ENCODE peak calls at places on chromosome 12, in ten cellular contexts. One of them, this sample, is unnamed. For H3K27me3 and H3K4me1, the result is how much of the 10 kb centered on the place peaks cover.

GRCh38 chr12:14810953-14811483 is 3.0 kb downstream of the SMCO3 start:
- DNase-seq in adrenal gland: peak
- DNase-seq in cardiac muscle cell: no peak
- DNase-seq in left ventricle myocardium inferior: no peak
- DNase-seq in upper lobe of right lung: no peak
- DNase-seq in HCT116: no peak
- DNase-seq in tibial nerve: no peak
- DNase-seq in pancreas: peak
- DNase-seq in GM12878: no peak
- DNase-seq in SK-N-SH: no peak
- DNase-seq in this sample: peak

GRCh38 chr12:123109319-123109772 is 41.5 kb downstream of the PITPNM2 start:
- DNase-seq in pancreas: no peak
- DNase-seq in left ventricle myocardium inferior: no peak
- DNase-seq in cardiac muscle cell: no peak
- DNase-seq in HCT116: no peak
- DNase-seq in GM12878: no peak
- DNase-seq in SK-N-SH: no peak
- DNase-seq in tibial nerve: no peak
- DNase-seq in adrenal gland: peak
- DNase-seq in upper lobe of right lung: no peak
- DNase-seq in this sample: peak

GRCh38 chr12:4383304-4383865 is 3.9 kb upstream of the FGF23 start:
- DNase-seq in HCT116: no peak
- DNase-seq in tibial nerve: no peak
- DNase-seq in pancreas: no peak
- DNase-seq in upper lobe of right lung: no peak
- DNase-seq in cardiac muscle cell: peak
- DNase-seq in GM12878: no peak
- DNase-seq in SK-N-SH: peak
- DNase-seq in adrenal gland: no peak
- DNase-seq in left ventricle myocardium inferior: no peak
- DNase-seq in this sample: no peak

GRCh38 chr12:65318186-65318685 is 39.8 kb downstream of the MSRB3 start:
- DNase-seq in upper lobe of right lung: no peak
- DNase-seq in pancreas: no peak
- DNase-seq in SK-N-SH: no peak
- DNase-seq in tibial nerve: no peak
- DNase-seq in adrenal gland: no peak
- DNase-seq in HCT116: no peak
- DNase-seq in GM12878: no peak
- DNase-seq in left ventricle myocardium inferior: no peak
- DNase-seq in cardiac muscle cell: no peak
- DNase-seq in this sample: no peak

GRCh38 chr12:42338280-42338679 is 12.3 kb downstream of the PPHLN1 start:
- DNase-seq in SK-N-SH: no peak
- DNase-seq in left ventricle myocardium inferior: no peak
- DNase-seq in cardiac muscle cell: no peak
- DNase-seq in pancreas: no peak
- DNase-seq in GM12878: no peak
- DNase-seq in tibial nerve: no peak
- DNase-seq in adrenal gland: no peak
- DNase-seq in HCT116: no peak
- DNase-seq in upper lobe of right lung: no peak
- DNase-seq in this sample: no peak

GRCh38 chr12:70660620-70661219 is 23.5 kb upstream of the PTPRB start:
- DNase-seq in adrenal gland: no peak
- DNase-seq in cardiac muscle cell: no peak
- DNase-seq in SK-N-SH: no peak
- DNase-seq in tibial nerve: no peak
- DNase-seq in left ventricle myocardium inferior: peak
- DNase-seq in GM12878: no peak
- DNase-seq in pancreas: no peak
- DNase-seq in HCT116: peak
- DNase-seq in upper lobe of right lung: no peak
- DNase-seq in this sample: peak

GRCh38 chr12:5648692-5649338 is 216.9 kb downstream of the NTF3 start:
- DNase-seq in GM12878: no peak
- DNase-seq in cardiac muscle cell: peak
- DNase-seq in upper lobe of right lung: no peak
- DNase-seq in tibial nerve: no peak
- DNase-seq in HCT116: peak
- DNase-seq in SK-N-SH: no peak
- DNase-seq in left ventricle myocardium inferior: no peak
- DNase-seq in adrenal gland: no peak
- DNase-seq in pancreas: no peak
- DNase-seq in this sample: no peak

GRCh38 chr12:1559729-1560128 is 34.7 kb downstream of the FBXL14 start:
- DNase-seq in upper lobe of right lung: no peak
- DNase-seq in HCT116: no peak
- DNase-seq in adrenal gland: no peak
- DNase-seq in pancreas: no peak
- DNase-seq in GM12878: no peak
- DNase-seq in tibial nerve: no peak
- DNase-seq in left ventricle myocardium inferior: no peak
- DNase-seq in SK-N-SH: no peak
- DNase-seq in cardiac muscle cell: no peak
- DNase-seq in this sample: no peak

GRCh38 chr12:123389560-123390351 is 5.8 kb downstream of the KMT5A start:
- DNase-seq in cardiac muscle cell: peak
- DNase-seq in tibial nerve: no peak
- DNase-seq in GM12878: no peak
- DNase-seq in adrenal gland: peak
- DNase-seq in HCT116: no peak
- DNase-seq in upper lobe of right lung: peak
- DNase-seq in pancreas: peak
- DNase-seq in SK-N-SH: peak
- DNase-seq in left ventricle myocardium inferior: peak
- DNase-seq in this sample: peak

GRCh38 chr12:79083181-79083580 is 218.6 kb downstream of the SYT1 start:
- DNase-seq in adrenal gland: no peak
- DNase-seq in HCT116: no peak
- DNase-seq in tibial nerve: no peak
- DNase-seq in left ventricle myocardium inferior: no peak
- DNase-seq in upper lobe of right lung: no peak
- DNase-seq in SK-N-SH: no peak
- DNase-seq in GM12878: no peak
- DNase-seq in cardiac muscle cell: no peak
- DNase-seq in pancreas: no peak
- DNase-seq in this sample: no peak

GRCh38 chr12:85363382-85364190 is 83.6 kb downstream of the ALX1 start:
- DNase-seq in cardiac muscle cell: no peak
- DNase-seq in HCT116: no peak
- DNase-seq in GM12878: no peak
- DNase-seq in pancreas: no peak
- DNase-seq in upper lobe of right lung: no peak
- DNase-seq in tibial nerve: no peak
- DNase-seq in adrenal gland: peak
- DNase-seq in left ventricle myocardium inferior: no peak
- DNase-seq in SK-N-SH: no peak
- DNase-seq in this sample: no peak

GRCh38 chr12:3670083-3670620 is 82.8 kb downstream of the CRACR2A start:
- DNase-seq in adrenal gland: no peak
- DNase-seq in cardiac muscle cell: no peak
- DNase-seq in left ventricle myocardium inferior: no peak
- DNase-seq in pancreas: no peak
- DNase-seq in upper lobe of right lung: no peak
- DNase-seq in tibial nerve: no peak
- DNase-seq in GM12878: no peak
- DNase-seq in HCT116: no peak
- DNase-seq in SK-N-SH: no peak
- DNase-seq in this sample: no peak

GRCh38 chr12:59131462-59131861 is 211.2 kb upstream of the LRIG3 start:
- DNase-seq in cardiac muscle cell: no peak
- DNase-seq in upper lobe of right lung: no peak
- DNase-seq in tibial nerve: no peak
- DNase-seq in HCT116: no peak
- DNase-seq in pancreas: no peak
- DNase-seq in SK-N-SH: no peak
- DNase-seq in left ventricle myocardium inferior: no peak
- DNase-seq in adrenal gland: no peak
- DNase-seq in GM12878: no peak
- DNase-seq in this sample: no peak

GRCh38 chr12:122304924-122305323 is 38.6 kb upstream of the VPS33A start:
- DNase-seq in SK-N-SH: no peak
- DNase-seq in tibial nerve: no peak
- DNase-seq in left ventricle myocardium inferior: no peak
- DNase-seq in HCT116: no peak
- DNase-seq in adrenal gland: no peak
- DNase-seq in cardiac muscle cell: no peak
- DNase-seq in pancreas: no peak
- DNase-seq in GM12878: no peak
- DNase-seq in upper lobe of right lung: no peak
- DNase-seq in this sample: no peak

GRCh38 chr12:120538281-120539156 is 4.4 kb downstream of the RNF10 start:
- DNase-seq in pancreas: peak
- DNase-seq in tibial nerve: no peak
- DNase-seq in upper lobe of right lung: no peak
- DNase-seq in adrenal gland: peak
- DNase-seq in GM12878: no peak
- DNase-seq in cardiac muscle cell: peak
- DNase-seq in left ventricle myocardium inferior: peak
- DNase-seq in SK-N-SH: peak
- DNase-seq in HCT116: no peak
- DNase-seq in this sample: peak

GRCh38 chr12:85688837-85689236 is 147.4 kb downstream of the RASSF9 start:
- DNase-seq in tibial nerve: no peak
- DNase-seq in adrenal gland: no peak
- DNase-seq in HCT116: no peak
- DNase-seq in GM12878: no peak
- DNase-seq in upper lobe of right lung: no peak
- DNase-seq in left ventricle myocardium inferior: no peak
- DNase-seq in cardiac muscle cell: no peak
- DNase-seq in pancreas: no peak
- DNase-seq in SK-N-SH: no peak
- DNase-seq in this sample: no peak

GRCh38 chr12:116980083-116980482 is 69.3 kb downstream of the FBXW8 start:
- DNase-seq in GM12878: no peak
- DNase-seq in HCT116: no peak
- DNase-seq in pancreas: no peak
- DNase-seq in tibial nerve: no peak
- DNase-seq in adrenal gland: no peak
- DNase-seq in SK-N-SH: no peak
- DNase-seq in cardiac muscle cell: no peak
- DNase-seq in left ventricle myocardium inferior: no peak
- DNase-seq in upper lobe of right lung: no peak
- DNase-seq in this sample: no peak

GRCh38 chr12:3747976-3748619 is 4.8 kb downstream of the CRACR2A start:
- DNase-seq in HCT116: no peak
- DNase-seq in upper lobe of right lung: no peak
- DNase-seq in GM12878: no peak
- DNase-seq in tibial nerve: no peak
- DNase-seq in pancreas: no peak
- DNase-seq in SK-N-SH: no peak
- DNase-seq in left ventricle myocardium inferior: no peak
- DNase-seq in cardiac muscle cell: no peak
- DNase-seq in adrenal gland: peak
- DNase-seq in this sample: no peak

GRCh38 chr12:29081101-29081500 is 68.0 kb upstream of the FAR2 start:
- DNase-seq in upper lobe of right lung: no peak
- DNase-seq in cardiac muscle cell: no peak
- DNase-seq in GM12878: no peak
- DNase-seq in left ventricle myocardium inferior: no peak
- DNase-seq in SK-N-SH: no peak
- DNase-seq in adrenal gland: no peak
- DNase-seq in tibial nerve: no peak
- DNase-seq in pancreas: no peak
- DNase-seq in HCT116: no peak
- DNase-seq in this sample: no peak

GRCh38 chr12:131136539-131136872 is 182.8 kb downstream of the ADGRD1 start:
- DNase-seq in left ventricle myocardium inferior: no peak
- DNase-seq in upper lobe of right lung: no peak
- DNase-seq in HCT116: no peak
- DNase-seq in SK-N-SH: no peak
- DNase-seq in tibial nerve: no peak
- DNase-seq in adrenal gland: no peak
- DNase-seq in pancreas: no peak
- DNase-seq in cardiac muscle cell: no peak
- DNase-seq in GM12878: no peak
- DNase-seq in this sample: no peak

GRCh38 chr12:46678441-46678840 is 147.4 kb downstream of the SLC38A4 start:
- DNase-seq in pancreas: no peak
- DNase-seq in tibial nerve: no peak
- DNase-seq in SK-N-SH: no peak
- DNase-seq in GM12878: no peak
- DNase-seq in upper lobe of right lung: no peak
- DNase-seq in cardiac muscle cell: no peak
- DNase-seq in HCT116: no peak
- DNase-seq in adrenal gland: no peak
- DNase-seq in left ventricle myocardium inferior: no peak
- DNase-seq in this sample: no peak

GRCh38 chr12:52313926-52314325 is 7.3 kb downstream of the KRT83 start:
- DNase-seq in HCT116: no peak
- DNase-seq in upper lobe of right lung: no peak
- DNase-seq in GM12878: no peak
- DNase-seq in SK-N-SH: no peak
- DNase-seq in tibial nerve: no peak
- DNase-seq in left ventricle myocardium inferior: no peak
- DNase-seq in pancreas: no peak
- DNase-seq in adrenal gland: no peak
- DNase-seq in cardiac muscle cell: no peak
- DNase-seq in this sample: peak
- H3K27me3 ChIP-seq in HCT116: under half
- H3K27me3 ChIP-seq in upper lobe of right lung: under half
- H3K27me3 ChIP-seq in GM12878: under half
- H3K27me3 ChIP-seq in SK-N-SH: under half
- H3K27me3 ChIP-seq in tibial nerve: under half
- H3K27me3 ChIP-seq in left ventricle myocardium inferior: half or more
- H3K27me3 ChIP-seq in pancreas: under half
- H3K27me3 ChIP-seq in adrenal gland: under half
- H3K27me3 ChIP-seq in cardiac muscle cell: half or more
- H3K27me3 ChIP-seq in this sample: under half

GRCh38 chr12:105332925-105333324 is 2.4 kb downstream of the C12orf75 start:
- DNase-seq in cardiac muscle cell: no peak
- DNase-seq in adrenal gland: no peak
- DNase-seq in GM12878: no peak
- DNase-seq in HCT116: no peak
- DNase-seq in pancreas: no peak
- DNase-seq in SK-N-SH: no peak
- DNase-seq in left ventricle myocardium inferior: no peak
- DNase-seq in tibial nerve: no peak
- DNase-seq in upper lobe of right lung: no peak
- DNase-seq in this sample: no peak
- H3K4me1 ChIP-seq in cardiac muscle cell: under half
- H3K4me1 ChIP-seq in adrenal gland: under half
- H3K4me1 ChIP-seq in GM12878: under half
- H3K4me1 ChIP-seq in HCT116: under half
- H3K4me1 ChIP-seq in pancreas: under half
- H3K4me1 ChIP-seq in SK-N-SH: under half
- H3K4me1 ChIP-seq in left ventricle myocardium inferior: under half
- H3K4me1 ChIP-seq in tibial nerve: under half
- H3K4me1 ChIP-seq in upper lobe of right lung: under half
- H3K4me1 ChIP-seq in this sample: under half

GRCh38 chr12:10097521-10097920 is 1.3 kb downstream of the CLEC1A start:
- DNase-seq in pancreas: no peak
- DNase-seq in cardiac muscle cell: no peak
- DNase-seq in HCT116: no peak
- DNase-seq in SK-N-SH: no peak
- DNase-seq in upper lobe of right lung: no peak
- DNase-seq in adrenal gland: no peak
- DNase-seq in tibial nerve: no peak
- DNase-seq in GM12878: no peak
- DNase-seq in left ventricle myocardium inferior: no peak
- DNase-seq in this sample: no peak
- H3K27ac ChIP-seq in pancreas: no peak
- H3K27ac ChIP-seq in cardiac muscle cell: no peak
- H3K27ac ChIP-seq in HCT116: no peak
- H3K27ac ChIP-seq in SK-N-SH: no peak
- H3K27ac ChIP-seq in upper lobe of right lung: peak
- H3K27ac ChIP-seq in adrenal gland: peak
- H3K27ac ChIP-seq in tibial nerve: peak
- H3K27ac ChIP-seq in GM12878: no peak
- H3K27ac ChIP-seq in left ventricle myocardium inferior: peak
- H3K27ac ChIP-seq in this sample: no peak

GRCh38 chr12:27186240-27186839 is 57.7 kb upstream of the STK38L start:
- DNase-seq in adrenal gland: no peak
- DNase-seq in tibial nerve: no peak
- DNase-seq in left ventricle myocardium inferior: no peak
- DNase-seq in upper lobe of right lung: no peak
- DNase-seq in pancreas: no peak
- DNase-seq in cardiac muscle cell: no peak
- DNase-seq in GM12878: no peak
- DNase-seq in HCT116: no peak
- DNase-seq in SK-N-SH: no peak
- DNase-seq in this sample: no peak
- H3K27me3 ChIP-seq in adrenal gland: under half
- H3K27me3 ChIP-seq in tibial nerve: under half
- H3K27me3 ChIP-seq in left ventricle myocardium inferior: under half
- H3K27me3 ChIP-seq in upper lobe of right lung: under half
- H3K27me3 ChIP-seq in pancreas: under half
- H3K27me3 ChIP-seq in cardiac muscle cell: under half
- H3K27me3 ChIP-seq in GM12878: under half
- H3K27me3 ChIP-seq in HCT116: under half
- H3K27me3 ChIP-seq in SK-N-SH: under half
- H3K27me3 ChIP-seq in this sample: under half

This sample was measured in osteoblast.